ENCODE peak calls at places on chromosomes 12 and 14, in nine cellular contexts. P is mucosa of descending colon, I is lung, B is BE2C, F is IMR-90, V is pancreas, K is heart left ventricle, J is tibial nerve, H is body of pancreas. U is an unnamed sample. For H3K36me3 and H3K4me1, the result is how much of the 10 kb centered on the place peaks cover.

GRCh38 chr14:94517641-94518257 is 8.5 kb upstream of the SERPINA12 start:
- DNase-seq in P (no peak), I (no peak), B (no peak), F (no peak), V (no peak), K (no peak), J (no peak), H (no peak), U (no peak)

GRCh38 chr12:63353559-63353958 is 202.6 kb upstream of the AVPR1A start:
- DNase-seq in P (no peak), I (no peak), B (no peak), F (peak), V (no peak), K (no peak), J (no peak), H (no peak), U (no peak)

GRCh38 chr14:76956253-76957090 is 72.0 kb downstream of the IRF2BPL start:
- DNase-seq in P (peak), I (peak), B (peak), F (peak), V (peak), K (peak), J (peak), H (peak), U (peak)

GRCh38 chr14:24212924-24213865 is at the start of gene CHMP4A:
- DNase-seq in P (peak), I (peak), B (peak), F (peak), V (peak), K (peak), J (peak), H (peak), U (peak)

GRCh38 chr12:18576104-18576622 is 161.6 kb downstream of the PLCZ1 start:
- DNase-seq in P (no peak), I (no peak), B (no peak), F (peak), V (no peak), K (no peak), J (no peak), H (no peak), U (no peak)

GRCh38 chr14:34113051-34113511 is 162.2 kb upstream of the EGLN3 start:
- DNase-seq in P (no peak), I (no peak), B (no peak), F (peak), V (no peak), K (no peak), J (no peak), H (no peak), U (no peak)

GRCh38 chr12:52217223-52217622 is 15.8 kb upstream of the KRT7 start:
- DNase-seq in P (peak), I (peak), B (peak), F (no peak), V (peak), K (peak), J (no peak), H (peak), U (peak)

GRCh38 chr12:105072888-105073488 is 11.3 kb downstream of the ALDH1L2 start:
- DNase-seq in P (no peak), I (no peak), B (no peak), F (no peak), V (no peak), K (no peak), J (no peak), H (no peak), U (no peak)

GRCh38 chr14:50344116-50344775 is 32.1 kb downstream of the DMAC2L start:
- DNase-seq in P (no peak), I (no peak), B (no peak), F (peak), V (no peak), K (no peak), J (no peak), H (no peak), U (no peak)

GRCh38 chr14:77663289-77663688 is 44.5 kb downstream of the ALKBH1 start:
- DNase-seq in P (no peak), I (no peak), B (no peak), F (peak), V (no peak), K (peak), J (no peak), H (no peak), U (no peak)

GRCh38 chr12:51070004-51070403 is 13.4 kb downstream of the CSRNP2 start:
- DNase-seq in P (no peak), I (peak), B (no peak), F (peak), V (no peak), K (no peak), J (no peak), H (no peak), U (no peak)
- H3K36me3 ChIP-seq in P (under half), I (under half), B (half or more), F (half or more), V (under half), K (half or more), J (under half), H (under half), U (under half)

DNA sequence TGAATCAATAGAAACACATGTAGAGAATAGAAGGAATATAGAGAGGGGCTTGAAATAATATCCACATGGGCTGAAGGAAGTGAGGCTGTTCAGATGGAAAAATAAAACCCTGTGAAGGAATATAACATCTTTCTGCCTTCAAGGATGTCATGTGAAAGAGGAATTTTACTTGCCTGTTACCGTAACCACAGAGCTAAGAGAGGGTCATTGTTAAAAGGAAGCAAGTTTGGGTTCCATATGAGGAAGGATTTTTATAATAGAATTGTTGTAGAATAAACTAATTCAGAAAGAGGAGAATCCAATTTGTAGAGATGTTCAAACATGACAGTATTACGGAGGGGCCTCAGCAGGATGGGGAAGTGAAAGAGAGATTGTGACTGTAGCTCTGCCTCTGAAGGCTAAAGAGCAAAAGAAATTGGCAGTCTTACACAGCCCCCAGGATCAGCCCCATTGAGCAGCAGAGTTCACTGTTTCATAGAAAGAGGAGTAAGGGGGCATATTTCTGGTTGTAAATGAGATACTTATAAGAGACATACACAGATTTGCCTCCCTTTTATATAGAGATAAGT is 41.8 kb upstream of the PTPRR start:
- DNase-seq in P (no peak), I (no peak), B (no peak), F (no peak), V (no peak), K (no peak), J (no peak), H (no peak), U (no peak)
- H3K4me1 ChIP-seq in P (under half), I (under half), B (under half), F (under half), V (under half), K (under half), J (under half), H (under half), U (under half)

GRCh38 chr12:49527361-49528130 is 11.3 kb upstream of the KCNH3 start:
- DNase-seq in P (no peak), I (no peak), B (peak), F (no peak), V (no peak), K (no peak), J (no peak), H (no peak), U (no peak)
- H3K36me3 ChIP-seq in P (under half), I (under half), B (under half), F (under half), V (under half), K (under half), J (under half), H (under half), U (under half)

DNA sequence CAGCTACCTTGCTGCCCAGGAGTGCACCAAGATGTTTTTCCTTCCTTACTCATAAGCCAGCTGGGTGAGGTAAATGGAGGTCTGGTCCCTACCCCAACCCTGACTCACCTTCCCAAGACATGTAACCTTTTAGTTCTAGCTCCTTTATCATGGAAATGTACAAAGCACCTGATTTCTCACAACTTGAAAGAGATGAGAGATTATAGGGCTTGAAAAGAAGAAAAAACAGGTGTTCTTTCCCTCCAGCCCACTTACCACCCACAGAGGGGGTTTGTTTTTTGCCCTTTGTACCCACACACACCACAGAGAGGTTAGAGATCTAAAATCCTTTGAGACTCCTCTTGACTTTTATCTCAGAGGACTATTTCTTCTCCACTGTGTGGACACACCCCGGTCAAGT is 21.1 kb downstream of the PLXNC1 start:
- DNase-seq in P (no peak), I (no peak), B (no peak), F (no peak), V (no peak), K (no peak), J (no peak), H (no peak), U (no peak)
- H3K4me1 ChIP-seq in P (under half), I (under half), B (under half), F (under half), V (under half), K (under half), J (under half), H (under half), U (under half)

GRCh38 chr14:99012703-99013102 is 259.3 kb downstream of the BCL11B start:
- DNase-seq in P (no peak), I (no peak), B (no peak), F (no peak), V (no peak), K (no peak), J (no peak), H (no peak), U (no peak)

GRCh38 chr14:99009875-99010274 is 262.1 kb downstream of the BCL11B start:
- DNase-seq in P (no peak), I (no peak), B (no peak), F (no peak), V (no peak), K (no peak), J (no peak), H (no peak), U (no peak)

GRCh38 chr14:99007795-99008194 is 264.2 kb downstream of the BCL11B start:
- DNase-seq in P (no peak), I (no peak), B (no peak), F (no peak), V (no peak), K (no peak), J (no peak), H (no peak), U (no peak)

GRCh38 chr14:99015833-99016232 is 256.2 kb downstream of the BCL11B start:
- DNase-seq in P (no peak), I (no peak), B (no peak), F (no peak), V (no peak), K (no peak), J (no peak), H (no peak), U (no peak)

GRCh38 chr14:99011385-99011784 is 260.6 kb downstream of the BCL11B start:
- DNase-seq in P (no peak), I (no peak), B (no peak), F (no peak), V (no peak), K (no peak), J (no peak), H (no peak), U (no peak)
- H3K36me3 ChIP-seq in P (under half), I (under half), B (under half), F (under half), V (under half), K (under half), J (under half), H (under half), U (under half)

GRCh38 chr12:56159482-56160105 is 1.4 kb downstream of the MYL6 start:
- DNase-seq in P (no peak), I (no peak), B (no peak), F (no peak), V (no peak), K (no peak), J (no peak), H (no peak), U (no peak)
- H3K4me1 ChIP-seq in P (under half), I (under half), B (under half), F (under half), V (under half), K (under half), J (under half), H (under half), U (under half)

GRCh38 chr12:109523071-109523470 is 45.6 kb downstream of the UBE3B start:
- DNase-seq in P (no peak), I (no peak), B (peak), F (no peak), V (no peak), K (peak), J (no peak), H (no peak), U (no peak)
- H3K36me3 ChIP-seq in P (under half), I (under half), B (under half), F (half or more), V (under half), K (half or more), J (under half), H (under half), U (under half)

GRCh38 chr12:106125351-106126085 is 13.2 kb downstream of the NUAK1 start:
- DNase-seq in P (no peak), I (no peak), B (no peak), F (no peak), V (no peak), K (no peak), J (no peak), H (no peak), U (no peak)
- H3K4me1 ChIP-seq in P (under half), I (under half), B (under half), F (under half), V (under half), K (half or more), J (half or more), H (under half), U (under half)

GRCh38 chr14:58272589-58273372 is 25.6 kb upstream of the ARID4A start:
- DNase-seq in P (no peak), I (peak), B (no peak), F (peak), V (no peak), K (peak), J (no peak), H (peak), U (peak)

GRCh38 chr14:58276208-58276607 is 22.1 kb upstream of the ARID4A start:
- DNase-seq in P (no peak), I (no peak), B (no peak), F (no peak), V (no peak), K (no peak), J (no peak), H (no peak), U (no peak)

GRCh38 chr14:58275527-58276190 is 22.7 kb upstream of the ARID4A start:
- DNase-seq in P (no peak), I (no peak), B (no peak), F (no peak), V (no peak), K (no peak), J (no peak), H (no peak), U (no peak)

GRCh38 chr14:58270628-58271027 is 26.0 kb downstream of the PSMA3 start:
- DNase-seq in P (no peak), I (no peak), B (no peak), F (peak), V (no peak), K (no peak), J (no peak), H (no peak), U (no peak)
- H3K36me3 ChIP-seq in P (under half), I (under half), B (half or more), F (under half), V (under half), K (half or more), J (under half), H (under half), U (under half)